ENCODE peak calls at places on chromosomes 1 and 21, in nine cellular contexts. One of them, this sample, is unnamed.

GRCh38 chr1:197356723-197357533 is 88.9 kb downstream of the CRB1 start:
- DNase-seq in substantia nigra: peak; percentile 18
- DNase-seq in central memory CD8-positive, alpha-beta T cell: no peak
- DNase-seq in T-helper 1 cell: no peak
- DNase-seq in NB4: peak; percentile 62
- DNase-seq in iris pigment epithelial cell: peak; percentile 63
- DNase-seq in epithelial cell of proximal tubule: no peak
- DNase-seq in astrocyte: peak; percentile 33
- DNase-seq in HTR-8/SVneo: peak; percentile 52
- DNase-seq in this sample: peak; percentile 61

GRCh38 chr1:116794804-116795481 is 40.7 kb downstream of the CD2 start:
- DNase-seq in epithelial cell of proximal tubule: no peak
- DNase-seq in astrocyte: no peak
- DNase-seq in HTR-8/SVneo: no peak
- DNase-seq in central memory CD8-positive, alpha-beta T cell: no peak
- DNase-seq in iris pigment epithelial cell: no peak
- DNase-seq in NB4: peak; percentile 81
- DNase-seq in substantia nigra: no peak
- DNase-seq in T-helper 1 cell: no peak
- DNase-seq in this sample: peak; percentile 19

GRCh38 chr1:67053785-67054759 is at the start of gene SLC35D1:
- DNase-seq in T-helper 1 cell: peak; percentile 46
- DNase-seq in substantia nigra: peak; percentile 79
- DNase-seq in epithelial cell of proximal tubule: no peak
- DNase-seq in iris pigment epithelial cell: peak; percentile 55
- DNase-seq in astrocyte: peak; percentile 57
- DNase-seq in central memory CD8-positive, alpha-beta T cell: peak; percentile 58
- DNase-seq in NB4: peak; percentile 90
- DNase-seq in HTR-8/SVneo: peak; percentile 41
- DNase-seq in this sample: peak; percentile 94

GRCh38 chr1:226384717-226385116 is 23.2 kb downstream of the PARP1 start:
- DNase-seq in iris pigment epithelial cell: no peak
- DNase-seq in NB4: no peak
- DNase-seq in astrocyte: no peak
- DNase-seq in HTR-8/SVneo: no peak
- DNase-seq in T-helper 1 cell: no peak
- DNase-seq in substantia nigra: no peak
- DNase-seq in epithelial cell of proximal tubule: no peak
- DNase-seq in central memory CD8-positive, alpha-beta T cell: no peak
- DNase-seq in this sample: no peak

GRCh38 chr1:88284666-88285366 is 399.3 kb upstream of the PKN2 start:
- DNase-seq in T-helper 1 cell: no peak
- DNase-seq in substantia nigra: no peak
- DNase-seq in HTR-8/SVneo: no peak
- DNase-seq in epithelial cell of proximal tubule: no peak
- DNase-seq in central memory CD8-positive, alpha-beta T cell: no peak
- DNase-seq in NB4: no peak
- DNase-seq in astrocyte: no peak
- DNase-seq in iris pigment epithelial cell: no peak
- DNase-seq in this sample: no peak

GRCh38 chr1:61441723-61442262 is 283.1 kb downstream of the TM2D1 start:
- DNase-seq in iris pigment epithelial cell: peak; percentile 64
- DNase-seq in central memory CD8-positive, alpha-beta T cell: no peak
- DNase-seq in astrocyte: no peak
- DNase-seq in NB4: no peak
- DNase-seq in substantia nigra: no peak
- DNase-seq in epithelial cell of proximal tubule: no peak
- DNase-seq in T-helper 1 cell: no peak
- DNase-seq in HTR-8/SVneo: no peak
- DNase-seq in this sample: no peak

GRCh38 chr1:178693368-178693767 is 31.7 kb upstream of the RALGPS2 start:
- DNase-seq in central memory CD8-positive, alpha-beta T cell: no peak
- DNase-seq in HTR-8/SVneo: peak; percentile 25
- DNase-seq in astrocyte: no peak
- DNase-seq in substantia nigra: no peak
- DNase-seq in NB4: no peak
- DNase-seq in iris pigment epithelial cell: no peak
- DNase-seq in epithelial cell of proximal tubule: no peak
- DNase-seq in T-helper 1 cell: no peak
- DNase-seq in this sample: no peak

GRCh38 chr1:64231153-64231552 is 27.7 kb downstream of the UBE2U start:
- DNase-seq in iris pigment epithelial cell: no peak
- DNase-seq in substantia nigra: no peak
- DNase-seq in central memory CD8-positive, alpha-beta T cell: no peak
- DNase-seq in epithelial cell of proximal tubule: no peak
- DNase-seq in HTR-8/SVneo: no peak
- DNase-seq in T-helper 1 cell: no peak
- DNase-seq in astrocyte: peak; percentile 23
- DNase-seq in NB4: no peak
- DNase-seq in this sample: no peak

GRCh38 chr1:67061266-67061665 is 7.3 kb upstream of the SLC35D1 start:
- DNase-seq in substantia nigra: no peak
- DNase-seq in HTR-8/SVneo: no peak
- DNase-seq in central memory CD8-positive, alpha-beta T cell: no peak
- DNase-seq in iris pigment epithelial cell: peak; percentile 30
- DNase-seq in T-helper 1 cell: no peak
- DNase-seq in epithelial cell of proximal tubule: no peak
- DNase-seq in NB4: no peak
- DNase-seq in astrocyte: no peak
- DNase-seq in this sample: no peak

GRCh38 chr1:206575894-206576737 is 36.1 kb downstream of the EIF2D start:
- DNase-seq in substantia nigra: no peak
- DNase-seq in central memory CD8-positive, alpha-beta T cell: no peak
- DNase-seq in NB4: no peak
- DNase-seq in T-helper 1 cell: no peak
- DNase-seq in epithelial cell of proximal tubule: no peak
- DNase-seq in iris pigment epithelial cell: no peak
- DNase-seq in astrocyte: no peak
- DNase-seq in HTR-8/SVneo: no peak
- DNase-seq in this sample: no peak

GRCh38 chr1:18802231-18802630 is 57.2 kb downstream of the TAS1R2 start:
- DNase-seq in central memory CD8-positive, alpha-beta T cell: no peak
- DNase-seq in NB4: no peak
- DNase-seq in astrocyte: no peak
- DNase-seq in T-helper 1 cell: no peak
- DNase-seq in substantia nigra: no peak
- DNase-seq in iris pigment epithelial cell: no peak
- DNase-seq in HTR-8/SVneo: no peak
- DNase-seq in epithelial cell of proximal tubule: no peak
- DNase-seq in this sample: no peak

GRCh38 chr1:77539510-77540142 is 142.8 kb downstream of the ZZZ3 start:
- DNase-seq in T-helper 1 cell: no peak
- DNase-seq in NB4: peak; percentile 42
- DNase-seq in epithelial cell of proximal tubule: peak; percentile 45
- DNase-seq in substantia nigra: no peak
- DNase-seq in HTR-8/SVneo: peak; percentile 31
- DNase-seq in central memory CD8-positive, alpha-beta T cell: no peak
- DNase-seq in astrocyte: peak; percentile 85
- DNase-seq in iris pigment epithelial cell: peak; percentile 89
- DNase-seq in this sample: no peak

GRCh38 chr1:105838071-105838470 is 1218.4 kb upstream of the PRMT6 start:
- DNase-seq in epithelial cell of proximal tubule: no peak
- DNase-seq in substantia nigra: no peak
- DNase-seq in T-helper 1 cell: no peak
- DNase-seq in central memory CD8-positive, alpha-beta T cell: no peak
- DNase-seq in iris pigment epithelial cell: no peak
- DNase-seq in NB4: no peak
- DNase-seq in HTR-8/SVneo: no peak
- DNase-seq in astrocyte: no peak
- DNase-seq in this sample: no peak

GRCh38 chr1:106620521-106620954 is 435.9 kb upstream of the PRMT6 start:
- DNase-seq in substantia nigra: no peak
- DNase-seq in central memory CD8-positive, alpha-beta T cell: no peak
- DNase-seq in astrocyte: peak; percentile 77
- DNase-seq in NB4: no peak
- DNase-seq in HTR-8/SVneo: no peak
- DNase-seq in iris pigment epithelial cell: peak; percentile 35
- DNase-seq in T-helper 1 cell: no peak
- DNase-seq in epithelial cell of proximal tubule: peak; percentile 78
- DNase-seq in this sample: no peak

GRCh38 chr1:85264150-85264549 is 4.7 kb upstream of the C1orf52 start:
- DNase-seq in T-helper 1 cell: no peak
- DNase-seq in iris pigment epithelial cell: no peak
- DNase-seq in NB4: no peak
- DNase-seq in epithelial cell of proximal tubule: no peak
- DNase-seq in central memory CD8-positive, alpha-beta T cell: no peak
- DNase-seq in astrocyte: peak; percentile 17
- DNase-seq in HTR-8/SVneo: no peak
- DNase-seq in substantia nigra: no peak
- DNase-seq in this sample: no peak

GRCh38 chr1:23238565-23238964 is 21.3 kb upstream of the HTR1D start:
- DNase-seq in NB4: no peak
- DNase-seq in T-helper 1 cell: no peak
- DNase-seq in astrocyte: no peak
- DNase-seq in epithelial cell of proximal tubule: no peak
- DNase-seq in substantia nigra: no peak
- DNase-seq in central memory CD8-positive, alpha-beta T cell: no peak
- DNase-seq in HTR-8/SVneo: no peak
- DNase-seq in iris pigment epithelial cell: no peak
- DNase-seq in this sample: no peak

GRCh38 chr1:94209425-94209824 is 28.0 kb downstream of the ARHGAP29 start:
- DNase-seq in HTR-8/SVneo: no peak
- DNase-seq in epithelial cell of proximal tubule: peak; percentile 53
- DNase-seq in substantia nigra: no peak
- DNase-seq in NB4: no peak
- DNase-seq in central memory CD8-positive, alpha-beta T cell: no peak
- DNase-seq in T-helper 1 cell: no peak
- DNase-seq in iris pigment epithelial cell: peak; percentile 87
- DNase-seq in astrocyte: peak; percentile 35
- DNase-seq in this sample: no peak

GRCh38 chr21:37204580-37204979 is 62.6 kb downstream of the VPS26C start:
- DNase-seq in NB4: no peak
- DNase-seq in epithelial cell of proximal tubule: no peak
- DNase-seq in astrocyte: peak; percentile 58
- DNase-seq in HTR-8/SVneo: no peak
- DNase-seq in T-helper 1 cell: no peak
- DNase-seq in substantia nigra: no peak
- DNase-seq in central memory CD8-positive, alpha-beta T cell: no peak
- DNase-seq in iris pigment epithelial cell: peak; percentile 50
- DNase-seq in this sample: no peak

GRCh38 chr21:45985471-45986315 is 4.1 kb downstream of the COL6A1 start:
- DNase-seq in HTR-8/SVneo: no peak
- DNase-seq in T-helper 1 cell: peak; percentile 8
- DNase-seq in astrocyte: no peak
- DNase-seq in NB4: no peak
- DNase-seq in iris pigment epithelial cell: no peak
- DNase-seq in epithelial cell of proximal tubule: no peak
- DNase-seq in central memory CD8-positive, alpha-beta T cell: no peak
- DNase-seq in substantia nigra: no peak
- DNase-seq in this sample: no peak

GRCh38 chr1:193115629-193116227 is 6.1 kb upstream of the CDC73 start:
- DNase-seq in HTR-8/SVneo: peak; percentile 81
- DNase-seq in iris pigment epithelial cell: peak; percentile 100
- DNase-seq in NB4: peak; percentile 13
- DNase-seq in central memory CD8-positive, alpha-beta T cell: no peak
- DNase-seq in astrocyte: peak; percentile 100
- DNase-seq in epithelial cell of proximal tubule: peak; percentile 99
- DNase-seq in substantia nigra: no peak
- DNase-seq in T-helper 1 cell: no peak
- DNase-seq in this sample: no peak

GRCh38 chr1:111228748-111229126 is 1.2 kb downstream of the CHI3L2 start:
- DNase-seq in T-helper 1 cell: no peak
- DNase-seq in HTR-8/SVneo: no peak
- DNase-seq in substantia nigra: no peak
- DNase-seq in NB4: no peak
- DNase-seq in epithelial cell of proximal tubule: no peak
- DNase-seq in central memory CD8-positive, alpha-beta T cell: no peak
- DNase-seq in iris pigment epithelial cell: no peak
- DNase-seq in astrocyte: no peak
- DNase-seq in this sample: no peak

This sample was measured in NAMALWA.